ENCODE peak calls at places on chromosomes 1 and 21, in eight cellular contexts. One of them, this sample, is unnamed. For H3K27me3, the result is how much of the 10 kb centered on the place peaks cover.

GRCh38 chr1:212699104-212699838 is 369 bp downstream of the BATF3 start:
- DNase-seq in H7: peak
- DNase-seq in ascending aorta: peak
- DNase-seq in tibial nerve: no peak
- DNase-seq in CD8-positive, alpha-beta memory T cell: peak
- DNase-seq in colonic mucosa: peak
- DNase-seq in heart left ventricle: peak
- DNase-seq in spleen: peak
- DNase-seq in this sample: peak

GRCh38 chr21:36918291-36918690 is 48.2 kb downstream of the HLCS start:
- DNase-seq in H7: no peak
- DNase-seq in ascending aorta: no peak
- DNase-seq in tibial nerve: no peak
- DNase-seq in CD8-positive, alpha-beta memory T cell: no peak
- DNase-seq in colonic mucosa: no peak
- DNase-seq in heart left ventricle: no peak
- DNase-seq in spleen: no peak
- DNase-seq in this sample: no peak

GRCh38 chr21:8993284-8993942 is 1528.0 kb upstream of the TPTE start:
- DNase-seq in H7: no peak
- DNase-seq in ascending aorta: no peak
- DNase-seq in tibial nerve: no peak
- DNase-seq in CD8-positive, alpha-beta memory T cell: no peak
- DNase-seq in colonic mucosa: no peak
- DNase-seq in heart left ventricle: no peak
- DNase-seq in spleen: no peak
- DNase-seq in this sample: no peak

GRCh38 chr1:113124366-113124765 is 51.4 kb downstream of the LRIG2 start:
- DNase-seq in H7: no peak
- DNase-seq in ascending aorta: no peak
- DNase-seq in tibial nerve: no peak
- DNase-seq in CD8-positive, alpha-beta memory T cell: no peak
- DNase-seq in colonic mucosa: no peak
- DNase-seq in heart left ventricle: no peak
- DNase-seq in spleen: no peak
- DNase-seq in this sample: no peak

GRCh38 chr21:42581676-42582371 is 68.2 kb downstream of the SLC37A1 start:
- DNase-seq in H7: no peak
- DNase-seq in ascending aorta: no peak
- DNase-seq in tibial nerve: no peak
- DNase-seq in CD8-positive, alpha-beta memory T cell: no peak
- DNase-seq in colonic mucosa: no peak
- DNase-seq in heart left ventricle: peak
- DNase-seq in spleen: peak
- DNase-seq in this sample: no peak

GRCh38 chr1:234619794-234620247 is 9.8 kb upstream of the IRF2BP2 start:
- DNase-seq in H7: no peak
- DNase-seq in ascending aorta: no peak
- DNase-seq in tibial nerve: no peak
- DNase-seq in CD8-positive, alpha-beta memory T cell: no peak
- DNase-seq in colonic mucosa: no peak
- DNase-seq in heart left ventricle: no peak
- DNase-seq in spleen: no peak
- DNase-seq in this sample: no peak

GRCh38 chr1:155010211-155010918 is 7.8 kb downstream of the ZBTB7B start:
- DNase-seq in H7: no peak
- DNase-seq in ascending aorta: no peak
- DNase-seq in tibial nerve: no peak
- DNase-seq in CD8-positive, alpha-beta memory T cell: peak
- DNase-seq in colonic mucosa: peak
- DNase-seq in heart left ventricle: no peak
- DNase-seq in spleen: peak
- DNase-seq in this sample: no peak

GRCh38 chr1:224340711-224341384 is 10.9 kb upstream of the NVL start:
- DNase-seq in H7: peak
- DNase-seq in ascending aorta: no peak
- DNase-seq in tibial nerve: no peak
- DNase-seq in CD8-positive, alpha-beta memory T cell: peak
- DNase-seq in colonic mucosa: no peak
- DNase-seq in heart left ventricle: peak
- DNase-seq in spleen: peak
- DNase-seq in this sample: no peak

GRCh38 chr1:226938903-226939438 is 1.1 kb upstream of the COQ8A start:
- DNase-seq in H7: no peak
- DNase-seq in ascending aorta: no peak
- DNase-seq in tibial nerve: no peak
- DNase-seq in CD8-positive, alpha-beta memory T cell: no peak
- DNase-seq in colonic mucosa: no peak
- DNase-seq in heart left ventricle: no peak
- DNase-seq in spleen: no peak
- DNase-seq in this sample: no peak

GRCh38 chr1:180953791-180954721 is 41.4 kb downstream of the KIAA1614 start:
- DNase-seq in H7: peak
- DNase-seq in ascending aorta: peak
- DNase-seq in tibial nerve: no peak
- DNase-seq in CD8-positive, alpha-beta memory T cell: peak
- DNase-seq in colonic mucosa: peak
- DNase-seq in heart left ventricle: peak
- DNase-seq in spleen: peak
- DNase-seq in this sample: no peak

GRCh38 chr21:44258056-44258725 is 3.5 kb downstream of the DNMT3L start:
- DNase-seq in H7: peak
- DNase-seq in ascending aorta: no peak
- DNase-seq in tibial nerve: no peak
- DNase-seq in CD8-positive, alpha-beta memory T cell: no peak
- DNase-seq in colonic mucosa: no peak
- DNase-seq in heart left ventricle: no peak
- DNase-seq in spleen: peak
- DNase-seq in this sample: no peak

GRCh38 chr1:2999138-2999537 is 22.1 kb upstream of the ACTRT2 start:
- DNase-seq in H7: no peak
- DNase-seq in ascending aorta: peak
- DNase-seq in tibial nerve: no peak
- DNase-seq in CD8-positive, alpha-beta memory T cell: no peak
- DNase-seq in colonic mucosa: no peak
- DNase-seq in heart left ventricle: peak
- DNase-seq in spleen: no peak
- DNase-seq in this sample: no peak

GRCh38 chr1:65067491-65068201 is 80.4 kb upstream of the AK4 start:
- DNase-seq in H7: peak
- DNase-seq in ascending aorta: peak
- DNase-seq in tibial nerve: peak
- DNase-seq in CD8-positive, alpha-beta memory T cell: peak
- DNase-seq in colonic mucosa: peak
- DNase-seq in heart left ventricle: peak
- DNase-seq in spleen: peak
- DNase-seq in this sample: peak

GRCh38 chr21:41947596-41948403 is 6.0 kb downstream of the C2CD2 start:
- DNase-seq in H7: no peak
- DNase-seq in ascending aorta: peak
- DNase-seq in tibial nerve: no peak
- DNase-seq in CD8-positive, alpha-beta memory T cell: no peak
- DNase-seq in colonic mucosa: no peak
- DNase-seq in heart left ventricle: peak
- DNase-seq in spleen: peak
- DNase-seq in this sample: no peak

GRCh38 chr1:1175221-1176062 is 1.8 kb downstream of the TTLL10 start:
- DNase-seq in H7: no peak
- DNase-seq in ascending aorta: no peak
- DNase-seq in tibial nerve: no peak
- DNase-seq in CD8-positive, alpha-beta memory T cell: no peak
- DNase-seq in colonic mucosa: no peak
- DNase-seq in heart left ventricle: peak
- DNase-seq in spleen: peak
- DNase-seq in this sample: no peak

DNA sequence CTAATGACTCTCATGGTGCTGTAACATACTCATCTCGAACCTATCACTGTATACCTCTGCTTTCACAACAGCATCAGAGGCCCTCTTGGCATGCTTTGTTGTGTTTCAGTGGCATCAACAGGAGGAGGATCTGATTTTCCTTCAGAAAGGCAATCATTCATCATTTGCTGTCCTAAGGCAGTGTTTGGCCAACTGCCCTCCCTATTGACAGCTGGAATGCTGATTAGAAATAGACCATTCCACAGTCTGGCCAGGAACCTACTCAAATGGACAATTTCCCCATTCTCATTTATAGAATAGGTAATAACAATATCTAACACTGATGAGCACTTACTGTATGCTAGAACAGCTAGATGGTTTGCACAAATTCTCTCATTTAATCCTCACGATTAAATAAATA is 310.6 kb upstream of the PTBP2 start:
- DNase-seq in H7: no peak
- DNase-seq in ascending aorta: no peak
- DNase-seq in tibial nerve: no peak
- DNase-seq in CD8-positive, alpha-beta memory T cell: no peak
- DNase-seq in colonic mucosa: no peak
- DNase-seq in heart left ventricle: no peak
- DNase-seq in spleen: no peak
- DNase-seq in this sample: no peak
- H3K27me3 ChIP-seq in H7: under half
- H3K27me3 ChIP-seq in ascending aorta: under half
- H3K27me3 ChIP-seq in tibial nerve: under half
- H3K27me3 ChIP-seq in CD8-positive, alpha-beta memory T cell: under half
- H3K27me3 ChIP-seq in colonic mucosa: under half
- H3K27me3 ChIP-seq in heart left ventricle: under half
- H3K27me3 ChIP-seq in spleen: under half
- H3K27me3 ChIP-seq in this sample: under half

DNA sequence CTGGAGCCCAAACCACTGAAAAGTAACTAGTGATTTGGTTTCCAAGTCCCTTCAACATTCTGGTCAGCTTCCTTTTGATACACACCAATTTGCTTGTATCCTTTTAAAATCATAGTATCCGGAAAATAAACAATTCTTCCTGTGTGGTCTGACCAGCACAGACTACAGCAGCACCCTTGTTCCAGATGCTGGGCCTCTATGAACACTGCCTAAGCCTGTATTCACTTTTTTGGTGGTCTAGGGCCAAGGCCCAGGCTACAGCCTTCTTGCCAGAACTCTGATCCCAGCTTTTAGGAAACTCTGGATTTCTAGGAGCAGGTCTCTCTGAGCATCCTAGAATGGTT is 804 bp upstream of the DDAH1 start:
- DNase-seq in H7: no peak
- DNase-seq in ascending aorta: no peak
- DNase-seq in tibial nerve: no peak
- DNase-seq in CD8-positive, alpha-beta memory T cell: no peak
- DNase-seq in colonic mucosa: no peak
- DNase-seq in heart left ventricle: no peak
- DNase-seq in spleen: no peak
- DNase-seq in this sample: no peak
- H3K4me3 ChIP-seq in H7: no peak
- H3K4me3 ChIP-seq in ascending aorta: peak
- H3K4me3 ChIP-seq in tibial nerve: no peak
- H3K4me3 ChIP-seq in CD8-positive, alpha-beta memory T cell: no peak
- H3K4me3 ChIP-seq in colonic mucosa: no peak
- H3K4me3 ChIP-seq in heart left ventricle: peak
- H3K4me3 ChIP-seq in spleen: no peak
- H3K4me3 ChIP-seq in this sample: peak

DNA sequence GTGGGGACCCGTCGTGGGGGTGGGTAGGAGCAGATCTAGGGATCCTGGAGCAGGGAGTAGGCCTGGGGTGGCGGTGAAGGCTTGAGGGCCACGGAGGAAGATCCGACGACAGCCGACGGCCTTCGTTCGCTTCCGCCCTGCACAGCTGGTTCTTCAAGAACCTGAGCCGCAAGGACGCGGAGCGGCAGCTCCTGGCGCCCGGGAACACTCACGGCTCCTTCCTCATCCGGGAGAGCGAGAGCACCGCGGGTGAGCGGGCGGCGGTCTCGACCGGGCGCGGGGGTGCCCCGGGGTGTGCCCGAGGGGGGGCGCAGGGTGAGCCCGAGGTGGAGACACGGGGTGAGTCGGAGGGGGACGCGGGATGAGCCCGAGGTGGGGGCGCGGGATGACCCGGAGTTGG is 16.5 kb upstream of the HDAC1 start:
- DNase-seq in H7: peak
- DNase-seq in ascending aorta: no peak
- DNase-seq in tibial nerve: no peak
- DNase-seq in CD8-positive, alpha-beta memory T cell: no peak
- DNase-seq in colonic mucosa: peak
- DNase-seq in heart left ventricle: no peak
- DNase-seq in spleen: no peak
- DNase-seq in this sample: no peak
- H3K27me3 ChIP-seq in H7: under half
- H3K27me3 ChIP-seq in ascending aorta: under half
- H3K27me3 ChIP-seq in tibial nerve: under half
- H3K27me3 ChIP-seq in CD8-positive, alpha-beta memory T cell: under half
- H3K27me3 ChIP-seq in colonic mucosa: under half
- H3K27me3 ChIP-seq in heart left ventricle: under half
- H3K27me3 ChIP-seq in spleen: under half
- H3K27me3 ChIP-seq in this sample: under half

GRCh38 chr1:85061711-85062424 is 13.6 kb upstream of the MCOLN3 start:
- DNase-seq in H7: peak
- DNase-seq in ascending aorta: peak
- DNase-seq in tibial nerve: peak
- DNase-seq in CD8-positive, alpha-beta memory T cell: peak
- DNase-seq in colonic mucosa: peak
- DNase-seq in heart left ventricle: peak
- DNase-seq in spleen: peak
- DNase-seq in this sample: peak
- H3K4me3 ChIP-seq in H7: peak
- H3K4me3 ChIP-seq in ascending aorta: peak
- H3K4me3 ChIP-seq in tibial nerve: peak
- H3K4me3 ChIP-seq in CD8-positive, alpha-beta memory T cell: peak
- H3K4me3 ChIP-seq in colonic mucosa: peak
- H3K4me3 ChIP-seq in heart left ventricle: peak
- H3K4me3 ChIP-seq in spleen: peak
- H3K4me3 ChIP-seq in this sample: peak

DNA sequence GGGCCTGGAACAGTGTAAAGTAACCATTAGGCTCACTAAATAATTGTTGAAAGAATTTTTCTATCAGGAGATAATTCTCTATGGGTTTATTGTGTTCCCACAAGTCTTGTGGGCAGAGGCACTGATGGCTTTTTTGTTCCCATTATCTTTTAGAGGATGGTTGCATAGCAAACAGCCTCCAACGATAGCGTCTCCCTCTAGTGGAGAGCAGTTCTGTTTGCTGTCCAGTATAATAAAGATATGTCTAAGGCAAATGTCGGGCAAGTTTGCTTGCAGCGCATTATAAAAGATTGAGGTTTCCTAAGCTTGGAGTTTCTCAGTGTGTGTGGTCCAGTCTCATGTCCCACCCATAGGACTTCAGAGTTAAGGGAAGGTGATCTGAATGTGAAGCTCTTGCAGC is 1.3 kb upstream of the SLC6A17 start:
- DNase-seq in H7: no peak
- DNase-seq in ascending aorta: no peak
- DNase-seq in tibial nerve: no peak
- DNase-seq in CD8-positive, alpha-beta memory T cell: no peak
- DNase-seq in colonic mucosa: no peak
- DNase-seq in heart left ventricle: no peak
- DNase-seq in spleen: no peak
- DNase-seq in this sample: no peak
- H3K27me3 ChIP-seq in H7: half or more
- H3K27me3 ChIP-seq in ascending aorta: under half
- H3K27me3 ChIP-seq in tibial nerve: half or more
- H3K27me3 ChIP-seq in CD8-positive, alpha-beta memory T cell: under half
- H3K27me3 ChIP-seq in colonic mucosa: under half
- H3K27me3 ChIP-seq in heart left ventricle: half or more
- H3K27me3 ChIP-seq in spleen: half or more
- H3K27me3 ChIP-seq in this sample: under half

This sample was measured in thoracic aorta.